ENCODE peak calls at places on chromosomes 13 and 19, in ten cellular contexts. One of them, this sample, is unnamed.

GRCh38 chr13:80618777-80619176 is 277.9 kb upstream of the SPRY2 start:
- DNase-seq in amniotic stem cell: no peak
- DNase-seq in GM23338: no peak
- DNase-seq in mucosa of gallbladder: no peak
- DNase-seq in KBM-7: no peak
- DNase-seq in T-helper 17 cell: no peak
- DNase-seq in CD4-positive, CD25-positive, alpha-beta regulatory T cell: no peak
- DNase-seq in A172: no peak
- DNase-seq in right cardiac atrium: no peak
- DNase-seq in AG04450: no peak
- DNase-seq in this sample: no peak

GRCh38 chr19:43525836-43526771 is 897 bp downstream of the ETHE1 start:
- DNase-seq in amniotic stem cell: no peak
- DNase-seq in GM23338: peak; percentile 39
- DNase-seq in mucosa of gallbladder: no peak
- DNase-seq in KBM-7: peak; percentile 20
- DNase-seq in T-helper 17 cell: no peak
- DNase-seq in CD4-positive, CD25-positive, alpha-beta regulatory T cell: peak; percentile 42
- DNase-seq in A172: no peak
- DNase-seq in right cardiac atrium: peak; percentile 66
- DNase-seq in AG04450: no peak
- DNase-seq in this sample: peak; percentile 39

GRCh38 chr13:41639955-41640780 is 182.8 kb downstream of the RGCC start:
- DNase-seq in amniotic stem cell: no peak
- DNase-seq in GM23338: no peak
- DNase-seq in mucosa of gallbladder: no peak
- DNase-seq in KBM-7: no peak
- DNase-seq in T-helper 17 cell: no peak
- DNase-seq in CD4-positive, CD25-positive, alpha-beta regulatory T cell: no peak
- DNase-seq in A172: no peak
- DNase-seq in right cardiac atrium: no peak
- DNase-seq in AG04450: no peak
- DNase-seq in this sample: no peak

GRCh38 chr19:34254552-34255432 is at the start of gene GARRE1:
- DNase-seq in amniotic stem cell: no peak
- DNase-seq in GM23338: peak; percentile 72
- DNase-seq in mucosa of gallbladder: no peak
- DNase-seq in KBM-7: peak; percentile 19
- DNase-seq in T-helper 17 cell: peak; percentile 81
- DNase-seq in CD4-positive, CD25-positive, alpha-beta regulatory T cell: peak; percentile 88
- DNase-seq in A172: no peak
- DNase-seq in right cardiac atrium: peak; percentile 80
- DNase-seq in AG04450: no peak
- DNase-seq in this sample: peak; percentile 66

GRCh38 chr19:8333771-8334457 is 9.1 kb downstream of the KANK3 start:
- DNase-seq in amniotic stem cell: no peak
- DNase-seq in GM23338: peak; percentile 75
- DNase-seq in mucosa of gallbladder: no peak
- DNase-seq in KBM-7: no peak
- DNase-seq in T-helper 17 cell: no peak
- DNase-seq in CD4-positive, CD25-positive, alpha-beta regulatory T cell: no peak
- DNase-seq in A172: no peak
- DNase-seq in right cardiac atrium: no peak
- DNase-seq in AG04450: no peak
- DNase-seq in this sample: no peak

GRCh38 chr13:65342938-65343337 is 1887.2 kb downstream of the PCDH9 start:
- DNase-seq in amniotic stem cell: no peak
- DNase-seq in GM23338: no peak
- DNase-seq in mucosa of gallbladder: no peak
- DNase-seq in KBM-7: no peak
- DNase-seq in T-helper 17 cell: no peak
- DNase-seq in CD4-positive, CD25-positive, alpha-beta regulatory T cell: no peak
- DNase-seq in A172: no peak
- DNase-seq in right cardiac atrium: no peak
- DNase-seq in AG04450: no peak
- DNase-seq in this sample: no peak

GRCh38 chr19:33071887-33072286 is 7.2 kb upstream of the RHPN2 start:
- DNase-seq in amniotic stem cell: no peak
- DNase-seq in GM23338: no peak
- DNase-seq in mucosa of gallbladder: no peak
- DNase-seq in KBM-7: no peak
- DNase-seq in T-helper 17 cell: no peak
- DNase-seq in CD4-positive, CD25-positive, alpha-beta regulatory T cell: no peak
- DNase-seq in A172: peak; percentile 50
- DNase-seq in right cardiac atrium: no peak
- DNase-seq in AG04450: no peak
- DNase-seq in this sample: no peak

GRCh38 chr13:74210693-74211393 is 76.6 kb upstream of the KLF12 start:
- DNase-seq in amniotic stem cell: peak; percentile 60
- DNase-seq in GM23338: no peak
- DNase-seq in mucosa of gallbladder: no peak
- DNase-seq in KBM-7: no peak
- DNase-seq in T-helper 17 cell: no peak
- DNase-seq in CD4-positive, CD25-positive, alpha-beta regulatory T cell: no peak
- DNase-seq in A172: peak; percentile 81
- DNase-seq in right cardiac atrium: peak; percentile 42
- DNase-seq in AG04450: peak; percentile 76
- DNase-seq in this sample: no peak

GRCh38 chr19:17977073-17977472 is 10.2 kb downstream of the KCNN1 start:
- DNase-seq in amniotic stem cell: no peak
- DNase-seq in GM23338: no peak
- DNase-seq in mucosa of gallbladder: no peak
- DNase-seq in KBM-7: no peak
- DNase-seq in T-helper 17 cell: no peak
- DNase-seq in CD4-positive, CD25-positive, alpha-beta regulatory T cell: no peak
- DNase-seq in A172: no peak
- DNase-seq in right cardiac atrium: no peak
- DNase-seq in AG04450: no peak
- DNase-seq in this sample: no peak

GRCh38 chr13:88958821-88959220 is 1287.7 kb downstream of the SLITRK5 start:
- DNase-seq in amniotic stem cell: no peak
- DNase-seq in GM23338: no peak
- DNase-seq in mucosa of gallbladder: no peak
- DNase-seq in KBM-7: no peak
- DNase-seq in T-helper 17 cell: no peak
- DNase-seq in CD4-positive, CD25-positive, alpha-beta regulatory T cell: no peak
- DNase-seq in A172: no peak
- DNase-seq in right cardiac atrium: peak; percentile 21
- DNase-seq in AG04450: no peak
- DNase-seq in this sample: no peak

GRCh38 chr19:54297759-54298305 is 15.1 kb downstream of the LILRA5 start:
- DNase-seq in amniotic stem cell: no peak
- DNase-seq in GM23338: peak; percentile 27
- DNase-seq in mucosa of gallbladder: no peak
- DNase-seq in KBM-7: peak; percentile 33
- DNase-seq in T-helper 17 cell: no peak
- DNase-seq in CD4-positive, CD25-positive, alpha-beta regulatory T cell: no peak
- DNase-seq in A172: no peak
- DNase-seq in right cardiac atrium: no peak
- DNase-seq in AG04450: no peak
- DNase-seq in this sample: no peak

GRCh38 chr13:40789275-40790231 is at the start of gene SLC25A15:
- DNase-seq in amniotic stem cell: peak; percentile 43
- DNase-seq in GM23338: peak; percentile 80
- DNase-seq in mucosa of gallbladder: peak; percentile 73
- DNase-seq in KBM-7: peak; percentile 84
- DNase-seq in T-helper 17 cell: peak; percentile 70
- DNase-seq in CD4-positive, CD25-positive, alpha-beta regulatory T cell: peak; percentile 84
- DNase-seq in A172: peak; percentile 50
- DNase-seq in right cardiac atrium: peak; percentile 95
- DNase-seq in AG04450: peak; percentile 46
- DNase-seq in this sample: peak; percentile 92

GRCh38 chr13:30422056-30422914 is at the start of gene UBE2L5:
- DNase-seq in amniotic stem cell: peak; percentile 40
- DNase-seq in GM23338: peak; percentile 74
- DNase-seq in mucosa of gallbladder: peak; percentile 73
- DNase-seq in KBM-7: peak; percentile 61
- DNase-seq in T-helper 17 cell: peak; percentile 74
- DNase-seq in CD4-positive, CD25-positive, alpha-beta regulatory T cell: peak; percentile 65
- DNase-seq in A172: peak; percentile 66
- DNase-seq in right cardiac atrium: peak; percentile 93
- DNase-seq in AG04450: peak; percentile 38
- DNase-seq in this sample: peak; percentile 90

GRCh38 chr13:110297011-110297410 is 9.9 kb downstream of the COL4A1 start:
- DNase-seq in amniotic stem cell: no peak
- DNase-seq in GM23338: no peak
- DNase-seq in mucosa of gallbladder: no peak
- DNase-seq in KBM-7: no peak
- DNase-seq in T-helper 17 cell: no peak
- DNase-seq in CD4-positive, CD25-positive, alpha-beta regulatory T cell: no peak
- DNase-seq in A172: no peak
- DNase-seq in right cardiac atrium: no peak
- DNase-seq in AG04450: no peak
- DNase-seq in this sample: no peak

GRCh38 chr13:44373601-44374347 is at the start of gene SERP2:
- DNase-seq in amniotic stem cell: no peak
- DNase-seq in GM23338: peak; percentile 84
- DNase-seq in mucosa of gallbladder: no peak
- DNase-seq in KBM-7: no peak
- DNase-seq in T-helper 17 cell: no peak
- DNase-seq in CD4-positive, CD25-positive, alpha-beta regulatory T cell: peak; percentile 10
- DNase-seq in A172: no peak
- DNase-seq in right cardiac atrium: peak; percentile 77
- DNase-seq in AG04450: no peak
- DNase-seq in this sample: peak; percentile 56

GRCh38 chr13:98004107-98004506 is 50.6 kb downstream of the IPO5 start:
- DNase-seq in amniotic stem cell: peak; percentile 28
- DNase-seq in GM23338: no peak
- DNase-seq in mucosa of gallbladder: no peak
- DNase-seq in KBM-7: no peak
- DNase-seq in T-helper 17 cell: no peak
- DNase-seq in CD4-positive, CD25-positive, alpha-beta regulatory T cell: no peak
- DNase-seq in A172: no peak
- DNase-seq in right cardiac atrium: no peak
- DNase-seq in AG04450: peak; percentile 84
- DNase-seq in this sample: no peak

GRCh38 chr13:76917096-76917495 is 30.9 kb upstream of the KCTD12 start:
- DNase-seq in amniotic stem cell: no peak
- DNase-seq in GM23338: no peak
- DNase-seq in mucosa of gallbladder: no peak
- DNase-seq in KBM-7: no peak
- DNase-seq in T-helper 17 cell: no peak
- DNase-seq in CD4-positive, CD25-positive, alpha-beta regulatory T cell: no peak
- DNase-seq in A172: no peak
- DNase-seq in right cardiac atrium: no peak
- DNase-seq in AG04450: no peak
- DNase-seq in this sample: no peak

GRCh38 chr13:43787518-43787891 is 733 bp upstream of the ENOX1 start:
- DNase-seq in amniotic stem cell: no peak
- DNase-seq in GM23338: peak; percentile 27
- DNase-seq in mucosa of gallbladder: no peak
- DNase-seq in KBM-7: no peak
- DNase-seq in T-helper 17 cell: no peak
- DNase-seq in CD4-positive, CD25-positive, alpha-beta regulatory T cell: no peak
- DNase-seq in A172: no peak
- DNase-seq in right cardiac atrium: no peak
- DNase-seq in AG04450: no peak
- DNase-seq in this sample: no peak

GRCh38 chr13:44303681-44304432 is 69.8 kb upstream of the SERP2 start:
- DNase-seq in amniotic stem cell: no peak
- DNase-seq in GM23338: no peak
- DNase-seq in mucosa of gallbladder: peak; percentile 53
- DNase-seq in KBM-7: no peak
- DNase-seq in T-helper 17 cell: no peak
- DNase-seq in CD4-positive, CD25-positive, alpha-beta regulatory T cell: no peak
- DNase-seq in A172: no peak
- DNase-seq in right cardiac atrium: peak; percentile 88
- DNase-seq in AG04450: no peak
- DNase-seq in this sample: peak; percentile 81

GRCh38 chr19:5983367-5983955 is 5.5 kb upstream of the RANBP3 start:
- DNase-seq in amniotic stem cell: no peak
- DNase-seq in GM23338: no peak
- DNase-seq in mucosa of gallbladder: no peak
- DNase-seq in KBM-7: peak; percentile 37
- DNase-seq in T-helper 17 cell: no peak
- DNase-seq in CD4-positive, CD25-positive, alpha-beta regulatory T cell: peak; percentile 39
- DNase-seq in A172: no peak
- DNase-seq in right cardiac atrium: peak; percentile 33
- DNase-seq in AG04450: no peak
- DNase-seq in this sample: peak; percentile 37

GRCh38 chr19:34260771-34261173 is 6.4 kb downstream of the GARRE1 start:
- DNase-seq in amniotic stem cell: no peak
- DNase-seq in GM23338: peak; percentile 40
- DNase-seq in mucosa of gallbladder: no peak
- DNase-seq in KBM-7: no peak
- DNase-seq in T-helper 17 cell: no peak
- DNase-seq in CD4-positive, CD25-positive, alpha-beta regulatory T cell: no peak
- DNase-seq in A172: no peak
- DNase-seq in right cardiac atrium: no peak
- DNase-seq in AG04450: no peak
- DNase-seq in this sample: no peak

GRCh38 chr19:485583-486236 is 10.6 kb upstream of the MADCAM1 start:
- DNase-seq in amniotic stem cell: no peak
- DNase-seq in GM23338: no peak
- DNase-seq in mucosa of gallbladder: peak; percentile 70
- DNase-seq in KBM-7: no peak
- DNase-seq in T-helper 17 cell: no peak
- DNase-seq in CD4-positive, CD25-positive, alpha-beta regulatory T cell: no peak
- DNase-seq in A172: peak; percentile 83
- DNase-seq in right cardiac atrium: peak; percentile 82
- DNase-seq in AG04450: no peak
- DNase-seq in this sample: peak; percentile 75

GRCh38 chr13:93859666-93860065 is 619.8 kb downstream of the DCT start:
- DNase-seq in amniotic stem cell: no peak
- DNase-seq in GM23338: no peak
- DNase-seq in mucosa of gallbladder: no peak
- DNase-seq in KBM-7: no peak
- DNase-seq in T-helper 17 cell: no peak
- DNase-seq in CD4-positive, CD25-positive, alpha-beta regulatory T cell: no peak
- DNase-seq in A172: no peak
- DNase-seq in right cardiac atrium: no peak
- DNase-seq in AG04450: peak; percentile 38
- DNase-seq in this sample: no peak

GRCh38 chr19:39971380-39971841 is 446 bp downstream of the PSMC4 start:
- DNase-seq in amniotic stem cell: no peak
- DNase-seq in GM23338: peak; percentile 35
- DNase-seq in mucosa of gallbladder: no peak
- DNase-seq in KBM-7: no peak
- DNase-seq in T-helper 17 cell: no peak
- DNase-seq in CD4-positive, CD25-positive, alpha-beta regulatory T cell: no peak
- DNase-seq in A172: peak; percentile 6
- DNase-seq in right cardiac atrium: no peak
- DNase-seq in AG04450: no peak
- DNase-seq in this sample: no peak

GRCh38 chr13:98879965-98880364 is 97.9 kb downstream of the DOCK9 start:
- DNase-seq in amniotic stem cell: no peak
- DNase-seq in GM23338: no peak
- DNase-seq in mucosa of gallbladder: no peak
- DNase-seq in KBM-7: no peak
- DNase-seq in T-helper 17 cell: no peak
- DNase-seq in CD4-positive, CD25-positive, alpha-beta regulatory T cell: no peak
- DNase-seq in A172: no peak
- DNase-seq in right cardiac atrium: no peak
- DNase-seq in AG04450: no peak
- DNase-seq in this sample: no peak

GRCh38 chr19:7911509-7912143 is 3.0 kb upstream of the TGFBR3L start:
- DNase-seq in amniotic stem cell: no peak
- DNase-seq in GM23338: no peak
- DNase-seq in mucosa of gallbladder: no peak
- DNase-seq in KBM-7: no peak
- DNase-seq in T-helper 17 cell: no peak
- DNase-seq in CD4-positive, CD25-positive, alpha-beta regulatory T cell: no peak
- DNase-seq in A172: no peak
- DNase-seq in right cardiac atrium: peak; percentile 55
- DNase-seq in AG04450: no peak
- DNase-seq in this sample: no peak

GRCh38 chr13:52851153-52851962 is 2.9 kb upstream of the PCDH8 start:
- DNase-seq in amniotic stem cell: no peak
- DNase-seq in GM23338: peak; percentile 89
- DNase-seq in mucosa of gallbladder: no peak
- DNase-seq in KBM-7: no peak
- DNase-seq in T-helper 17 cell: no peak
- DNase-seq in CD4-positive, CD25-positive, alpha-beta regulatory T cell: peak; percentile 39
- DNase-seq in A172: no peak
- DNase-seq in right cardiac atrium: peak; percentile 67
- DNase-seq in AG04450: no peak
- DNase-seq in this sample: peak; percentile 40

GRCh38 chr19:34712606-34713261 is 21.3 kb upstream of the ZNF181 start:
- DNase-seq in amniotic stem cell: peak; percentile 78
- DNase-seq in GM23338: peak; percentile 93
- DNase-seq in mucosa of gallbladder: peak; percentile 76
- DNase-seq in KBM-7: peak; percentile 70
- DNase-seq in T-helper 17 cell: no peak
- DNase-seq in CD4-positive, CD25-positive, alpha-beta regulatory T cell: peak; percentile 79
- DNase-seq in A172: peak; percentile 71
- DNase-seq in right cardiac atrium: no peak
- DNase-seq in AG04450: peak; percentile 66
- DNase-seq in this sample: no peak